ENCODE peak calls at places on chromosomes 4 and X, in ten cellular contexts. One of them, this sample, is unnamed.

GRCh38 chr4:6192245-6192644 is 8.1 kb downstream of the JAKMIP1 start:
- DNase-seq in non-pigmented ciliary epithelial cell: no peak
- DNase-seq in COR-L47: no peak
- DNase-seq in brain microvascular endothelial cell: no peak
- DNase-seq in putamen: no peak
- DNase-seq in neuronal stem cell: no peak
- DNase-seq in D341Med: no peak
- DNase-seq in T-cell: no peak
- DNase-seq in pancreas: no peak
- DNase-seq in smooth muscle cell of the brain vasculature: no peak
- DNase-seq in this sample: no peak

GRCh38 chr4:143558823-143559756 is 45.6 kb downstream of the SMARCA5 start:
- DNase-seq in non-pigmented ciliary epithelial cell: no peak
- DNase-seq in D341Med: no peak
- DNase-seq in neuronal stem cell: no peak
- DNase-seq in T-cell: peak
- DNase-seq in pancreas: peak
- DNase-seq in smooth muscle cell of the brain vasculature: peak
- DNase-seq in brain microvascular endothelial cell: peak
- DNase-seq in putamen: peak
- DNase-seq in COR-L47: peak
- DNase-seq in this sample: peak

GRCh38 chrX:154396948-154397887 is 959 bp upstream of the RPL10 start:
- DNase-seq in COR-L47: peak
- DNase-seq in T-cell: no peak
- DNase-seq in D341Med: peak
- DNase-seq in brain microvascular endothelial cell: no peak
- DNase-seq in smooth muscle cell of the brain vasculature: no peak
- DNase-seq in putamen: peak
- DNase-seq in non-pigmented ciliary epithelial cell: no peak
- DNase-seq in pancreas: peak
- DNase-seq in neuronal stem cell: no peak
- DNase-seq in this sample: no peak

GRCh38 chr4:47913858-47914218 is 545 bp downstream of the NFXL1 start:
- DNase-seq in neuronal stem cell: no peak
- DNase-seq in COR-L47: peak
- DNase-seq in smooth muscle cell of the brain vasculature: no peak
- DNase-seq in pancreas: peak
- DNase-seq in T-cell: peak
- DNase-seq in putamen: peak
- DNase-seq in brain microvascular endothelial cell: no peak
- DNase-seq in non-pigmented ciliary epithelial cell: no peak
- DNase-seq in D341Med: peak
- DNase-seq in this sample: peak

GRCh38 chr4:67694662-67695061 is 6.3 kb downstream of the UBA6 start:
- DNase-seq in brain microvascular endothelial cell: no peak
- DNase-seq in pancreas: no peak
- DNase-seq in D341Med: no peak
- DNase-seq in neuronal stem cell: no peak
- DNase-seq in smooth muscle cell of the brain vasculature: no peak
- DNase-seq in T-cell: no peak
- DNase-seq in putamen: no peak
- DNase-seq in COR-L47: no peak
- DNase-seq in non-pigmented ciliary epithelial cell: no peak
- DNase-seq in this sample: no peak

GRCh38 chrX:346034-346813 is 27.6 kb upstream of the GTPBP6 start:
- DNase-seq in brain microvascular endothelial cell: no peak
- DNase-seq in non-pigmented ciliary epithelial cell: no peak
- DNase-seq in neuronal stem cell: no peak
- DNase-seq in D341Med: no peak
- DNase-seq in putamen: no peak
- DNase-seq in pancreas: no peak
- DNase-seq in T-cell: no peak
- DNase-seq in COR-L47: no peak
- DNase-seq in smooth muscle cell of the brain vasculature: no peak
- DNase-seq in this sample: no peak

GRCh38 chrX:71095555-71095970 is at the start of gene FOXO4:
- DNase-seq in putamen: peak
- DNase-seq in non-pigmented ciliary epithelial cell: peak
- DNase-seq in T-cell: peak
- DNase-seq in smooth muscle cell of the brain vasculature: peak
- DNase-seq in D341Med: peak
- DNase-seq in brain microvascular endothelial cell: peak
- DNase-seq in neuronal stem cell: peak
- DNase-seq in pancreas: peak
- DNase-seq in COR-L47: peak
- DNase-seq in this sample: peak

GRCh38 chr4:103934178-103934789 is 214.5 kb upstream of the TACR3 start:
- DNase-seq in pancreas: no peak
- DNase-seq in smooth muscle cell of the brain vasculature: peak
- DNase-seq in T-cell: no peak
- DNase-seq in brain microvascular endothelial cell: peak
- DNase-seq in non-pigmented ciliary epithelial cell: no peak
- DNase-seq in putamen: peak
- DNase-seq in COR-L47: peak
- DNase-seq in neuronal stem cell: peak
- DNase-seq in D341Med: peak
- DNase-seq in this sample: no peak

GRCh38 chr4:152983221-152983620 is 47.1 kb downstream of the FHDC1 start:
- DNase-seq in brain microvascular endothelial cell: no peak
- DNase-seq in putamen: no peak
- DNase-seq in smooth muscle cell of the brain vasculature: no peak
- DNase-seq in T-cell: no peak
- DNase-seq in D341Med: no peak
- DNase-seq in pancreas: no peak
- DNase-seq in non-pigmented ciliary epithelial cell: no peak
- DNase-seq in neuronal stem cell: no peak
- DNase-seq in COR-L47: no peak
- DNase-seq in this sample: no peak

GRCh38 chrX:68832101-68832416 is 3.2 kb downstream of the EFNB1 start:
- DNase-seq in brain microvascular endothelial cell: peak
- DNase-seq in COR-L47: no peak
- DNase-seq in smooth muscle cell of the brain vasculature: no peak
- DNase-seq in neuronal stem cell: no peak
- DNase-seq in putamen: no peak
- DNase-seq in non-pigmented ciliary epithelial cell: peak
- DNase-seq in T-cell: no peak
- DNase-seq in pancreas: no peak
- DNase-seq in D341Med: no peak
- DNase-seq in this sample: no peak

GRCh38 chr4:183541081-183542045 is 36.5 kb downstream of the ING2 start:
- DNase-seq in non-pigmented ciliary epithelial cell: no peak
- DNase-seq in brain microvascular endothelial cell: no peak
- DNase-seq in COR-L47: no peak
- DNase-seq in putamen: no peak
- DNase-seq in pancreas: no peak
- DNase-seq in T-cell: no peak
- DNase-seq in smooth muscle cell of the brain vasculature: peak
- DNase-seq in D341Med: peak
- DNase-seq in neuronal stem cell: peak
- DNase-seq in this sample: no peak

GRCh38 chr4:3702551-3703221 is 63.5 kb upstream of the ADRA2C start:
- DNase-seq in brain microvascular endothelial cell: no peak
- DNase-seq in pancreas: no peak
- DNase-seq in non-pigmented ciliary epithelial cell: no peak
- DNase-seq in smooth muscle cell of the brain vasculature: no peak
- DNase-seq in D341Med: no peak
- DNase-seq in putamen: no peak
- DNase-seq in T-cell: no peak
- DNase-seq in COR-L47: no peak
- DNase-seq in neuronal stem cell: no peak
- DNase-seq in this sample: no peak

GRCh38 chrX:87900320-87900908 is 382.8 kb downstream of the KLHL4 start:
- DNase-seq in neuronal stem cell: no peak
- DNase-seq in brain microvascular endothelial cell: no peak
- DNase-seq in pancreas: no peak
- DNase-seq in non-pigmented ciliary epithelial cell: no peak
- DNase-seq in T-cell: no peak
- DNase-seq in COR-L47: peak
- DNase-seq in putamen: no peak
- DNase-seq in smooth muscle cell of the brain vasculature: no peak
- DNase-seq in D341Med: no peak
- DNase-seq in this sample: no peak

GRCh38 chr4:88457307-88458090 is 580 bp downstream of the HERC5 start:
- DNase-seq in putamen: peak
- DNase-seq in T-cell: no peak
- DNase-seq in neuronal stem cell: peak
- DNase-seq in pancreas: peak
- DNase-seq in non-pigmented ciliary epithelial cell: no peak
- DNase-seq in smooth muscle cell of the brain vasculature: no peak
- DNase-seq in brain microvascular endothelial cell: no peak
- DNase-seq in COR-L47: peak
- DNase-seq in D341Med: peak
- DNase-seq in this sample: peak

This sample was measured in T follicular helper cell.